ENCODE peak calls at places on chromosome 14, in eight cellular contexts. One of them, this sample, is unnamed.

GRCh38 chr14:34733245-34733644 is 18.9 kb upstream of the CFL2 start:
- DNase-seq in endothelial cell of umbilical vein: no peak
- DNase-seq in K562: no peak
- DNase-seq in stomach: no peak
- DNase-seq in heart left ventricle: no peak
- DNase-seq in HepG2: no peak
- DNase-seq in uterus: no peak
- DNase-seq in tibial nerve: no peak
- DNase-seq in this sample: no peak

GRCh38 chr14:77641534-77642341 is 25.3 kb upstream of the SPTLC2 start:
- DNase-seq in endothelial cell of umbilical vein: peak; percentile 82
- DNase-seq in K562: no peak
- DNase-seq in stomach: peak; percentile 82
- DNase-seq in heart left ventricle: peak; percentile 74
- DNase-seq in HepG2: no peak
- DNase-seq in uterus: peak; percentile 74
- DNase-seq in tibial nerve: peak; percentile 68
- DNase-seq in this sample: peak; percentile 86

GRCh38 chr14:69360438-69361108 is 37.5 kb downstream of the ERH start:
- DNase-seq in endothelial cell of umbilical vein: no peak
- DNase-seq in K562: no peak
- DNase-seq in stomach: no peak
- DNase-seq in heart left ventricle: no peak
- DNase-seq in HepG2: no peak
- DNase-seq in uterus: no peak
- DNase-seq in tibial nerve: no peak
- DNase-seq in this sample: no peak

GRCh38 chr14:87712386-87713113 is 280.4 kb downstream of the GALC start:
- DNase-seq in endothelial cell of umbilical vein: no peak
- DNase-seq in K562: no peak
- DNase-seq in stomach: no peak
- DNase-seq in heart left ventricle: no peak
- DNase-seq in HepG2: no peak
- DNase-seq in uterus: no peak
- DNase-seq in tibial nerve: no peak
- DNase-seq in this sample: no peak

GRCh38 chr14:76941544-76942287 is 86.8 kb downstream of the IRF2BPL start:
- DNase-seq in endothelial cell of umbilical vein: no peak
- DNase-seq in K562: no peak
- DNase-seq in stomach: no peak
- DNase-seq in heart left ventricle: no peak
- DNase-seq in HepG2: no peak
- DNase-seq in uterus: no peak
- DNase-seq in tibial nerve: no peak
- DNase-seq in this sample: no peak

GRCh38 chr14:57928732-57929131 is 62.8 kb upstream of the SLC35F4 start:
- DNase-seq in endothelial cell of umbilical vein: no peak
- DNase-seq in K562: no peak
- DNase-seq in stomach: no peak
- DNase-seq in heart left ventricle: no peak
- DNase-seq in HepG2: no peak
- DNase-seq in uterus: no peak
- DNase-seq in tibial nerve: no peak
- DNase-seq in this sample: no peak

GRCh38 chr14:105878125-105878524 is 351.7 kb downstream of the TMEM121 start:
- DNase-seq in endothelial cell of umbilical vein: no peak
- DNase-seq in K562: no peak
- DNase-seq in stomach: peak; percentile 8
- DNase-seq in heart left ventricle: peak; percentile 4
- DNase-seq in HepG2: no peak
- DNase-seq in uterus: no peak
- DNase-seq in tibial nerve: peak; percentile 8
- DNase-seq in this sample: peak; percentile 3

GRCh38 chr14:22563987-22564386 is 25.0 kb downstream of the DAD1 start:
- DNase-seq in endothelial cell of umbilical vein: no peak
- DNase-seq in K562: no peak
- DNase-seq in stomach: no peak
- DNase-seq in heart left ventricle: no peak
- DNase-seq in HepG2: no peak
- DNase-seq in uterus: no peak
- DNase-seq in tibial nerve: no peak
- DNase-seq in this sample: no peak

GRCh38 chr14:88592016-88592415 is 29.2 kb downstream of the ZC3H14 start:
- DNase-seq in endothelial cell of umbilical vein: peak; percentile 6
- DNase-seq in K562: no peak
- DNase-seq in stomach: no peak
- DNase-seq in heart left ventricle: no peak
- DNase-seq in HepG2: no peak
- DNase-seq in uterus: no peak
- DNase-seq in tibial nerve: no peak
- DNase-seq in this sample: no peak

GRCh38 chr14:50718949-50719348 is 50.8 kb upstream of the SAV1 start:
- DNase-seq in endothelial cell of umbilical vein: no peak
- DNase-seq in K562: no peak
- DNase-seq in stomach: no peak
- DNase-seq in heart left ventricle: no peak
- DNase-seq in HepG2: peak; percentile 4
- DNase-seq in uterus: no peak
- DNase-seq in tibial nerve: no peak
- DNase-seq in this sample: no peak
- TF ChIP-seq POLR2A in endothelial cell of umbilical vein: no peak
- TF ChIP-seq POLR2A in K562: no peak
- TF ChIP-seq POLR2A in stomach: no peak
- TF ChIP-seq POLR2A in heart left ventricle: no peak
- TF ChIP-seq POLR2A in HepG2: no peak
- TF ChIP-seq POLR2A in uterus: no peak
- TF ChIP-seq POLR2A in tibial nerve: no peak
- TF ChIP-seq POLR2A in this sample: no peak

GRCh38 chr14:81326451-81326850 is 73.7 kb downstream of the STON2 start:
- DNase-seq in endothelial cell of umbilical vein: no peak
- DNase-seq in K562: no peak
- DNase-seq in stomach: no peak
- DNase-seq in heart left ventricle: no peak
- DNase-seq in HepG2: no peak
- DNase-seq in uterus: no peak
- DNase-seq in tibial nerve: no peak
- DNase-seq in this sample: no peak
- H3K27ac ChIP-seq in endothelial cell of umbilical vein: no peak overlapping the region
- H3K27ac ChIP-seq in K562: no peak overlapping the region
- H3K27ac ChIP-seq in stomach: no peak overlapping the region
- H3K27ac ChIP-seq in heart left ventricle: no peak overlapping the region
- H3K27ac ChIP-seq in HepG2: no peak overlapping the region
- H3K27ac ChIP-seq in uterus: no peak overlapping the region
- H3K27ac ChIP-seq in tibial nerve: no peak overlapping the region
- H3K27ac ChIP-seq in this sample: no peak overlapping the region

GRCh38 chr14:73374218-73374617 is 84.1 kb downstream of the NUMB start:
- DNase-seq in endothelial cell of umbilical vein: no peak
- DNase-seq in K562: no peak
- DNase-seq in stomach: no peak
- DNase-seq in heart left ventricle: no peak
- DNase-seq in HepG2: no peak
- DNase-seq in uterus: no peak
- DNase-seq in tibial nerve: no peak
- DNase-seq in this sample: no peak
- TF ChIP-seq POLR2A in endothelial cell of umbilical vein: no peak
- TF ChIP-seq POLR2A in K562: no peak
- TF ChIP-seq POLR2A in stomach: no peak
- TF ChIP-seq POLR2A in heart left ventricle: no peak
- TF ChIP-seq POLR2A in HepG2: no peak
- TF ChIP-seq POLR2A in uterus: no peak
- TF ChIP-seq POLR2A in tibial nerve: no peak
- TF ChIP-seq POLR2A in this sample: no peak

DNA sequence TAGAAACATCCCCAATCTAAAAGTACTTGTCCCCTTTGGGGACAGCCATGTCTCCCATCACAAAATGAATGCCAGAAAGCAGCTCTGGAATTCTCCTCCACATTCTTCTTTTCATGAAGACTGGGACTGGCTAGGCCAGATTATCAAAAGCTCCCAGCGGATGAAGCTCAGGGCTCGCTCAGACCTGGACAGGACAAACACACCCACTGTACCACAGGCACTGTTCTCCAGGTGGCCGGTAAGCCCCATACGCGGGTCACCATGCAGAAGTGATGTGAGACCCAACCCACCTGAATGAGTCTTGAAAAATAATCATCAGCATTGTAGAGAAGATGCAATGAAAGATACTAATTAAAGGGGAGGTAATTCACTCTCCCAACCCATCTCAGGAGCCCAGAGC is 85.1 kb downstream of the GCH1 start:
- DNase-seq in endothelial cell of umbilical vein: no peak
- DNase-seq in K562: no peak
- DNase-seq in stomach: no peak
- DNase-seq in heart left ventricle: no peak
- DNase-seq in HepG2: no peak
- DNase-seq in uterus: no peak
- DNase-seq in tibial nerve: no peak
- DNase-seq in this sample: no peak
- H3K27ac ChIP-seq in endothelial cell of umbilical vein: no peak overlapping the region
- H3K27ac ChIP-seq in K562: no peak overlapping the region
- H3K27ac ChIP-seq in stomach: no peak overlapping the region
- H3K27ac ChIP-seq in heart left ventricle: no peak overlapping the region
- H3K27ac ChIP-seq in HepG2: no peak overlapping the region
- H3K27ac ChIP-seq in uterus: no peak overlapping the region
- H3K27ac ChIP-seq in tibial nerve: no peak overlapping the region
- H3K27ac ChIP-seq in this sample: no peak overlapping the region

GRCh38 chr14:55191881-55192616 is 664 bp upstream of the DLGAP5 start:
- DNase-seq in endothelial cell of umbilical vein: no peak
- DNase-seq in K562: no peak
- DNase-seq in stomach: no peak
- DNase-seq in heart left ventricle: no peak
- DNase-seq in HepG2: no peak
- DNase-seq in uterus: no peak
- DNase-seq in tibial nerve: no peak
- DNase-seq in this sample: no peak
- TF ChIP-seq POLR2A in endothelial cell of umbilical vein: no peak
- TF ChIP-seq POLR2A in K562: no peak
- TF ChIP-seq POLR2A in stomach: no peak
- TF ChIP-seq POLR2A in heart left ventricle: no peak
- TF ChIP-seq POLR2A in HepG2: no peak
- TF ChIP-seq POLR2A in uterus: no peak
- TF ChIP-seq POLR2A in tibial nerve: no peak
- TF ChIP-seq POLR2A in this sample: peak; percentile 28

DNA sequence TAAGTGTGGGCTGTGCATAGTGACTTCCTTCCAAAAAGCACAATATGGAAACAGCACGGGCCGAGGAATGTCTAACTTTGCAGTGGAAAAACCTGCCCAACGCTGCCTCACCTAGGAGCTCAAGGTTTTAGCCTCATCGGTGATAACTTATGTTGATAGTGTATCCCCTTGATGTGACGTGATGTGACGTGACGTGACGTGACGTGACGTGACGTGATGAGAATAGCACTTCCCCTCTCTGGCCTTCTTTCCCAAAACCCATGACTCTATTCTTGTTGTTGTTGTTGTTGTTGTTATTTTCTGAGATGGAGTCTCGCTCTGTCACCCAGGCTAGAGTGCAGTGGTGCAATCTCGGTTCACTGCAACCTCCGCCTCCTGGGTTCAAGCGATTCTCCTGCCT is 64.5 kb downstream of the KCNK13 start:
- DNase-seq in endothelial cell of umbilical vein: no peak
- DNase-seq in K562: no peak
- DNase-seq in stomach: no peak
- DNase-seq in heart left ventricle: no peak
- DNase-seq in HepG2: no peak
- DNase-seq in uterus: no peak
- DNase-seq in tibial nerve: no peak
- DNase-seq in this sample: no peak
- H3K27ac ChIP-seq in endothelial cell of umbilical vein: no peak overlapping the region
- H3K27ac ChIP-seq in K562: no peak overlapping the region
- H3K27ac ChIP-seq in stomach: no peak overlapping the region
- H3K27ac ChIP-seq in heart left ventricle: no peak overlapping the region
- H3K27ac ChIP-seq in HepG2: no peak overlapping the region
- H3K27ac ChIP-seq in uterus: no peak overlapping the region
- H3K27ac ChIP-seq in tibial nerve: no peak overlapping the region
- H3K27ac ChIP-seq in this sample: no peak overlapping the region

DNA sequence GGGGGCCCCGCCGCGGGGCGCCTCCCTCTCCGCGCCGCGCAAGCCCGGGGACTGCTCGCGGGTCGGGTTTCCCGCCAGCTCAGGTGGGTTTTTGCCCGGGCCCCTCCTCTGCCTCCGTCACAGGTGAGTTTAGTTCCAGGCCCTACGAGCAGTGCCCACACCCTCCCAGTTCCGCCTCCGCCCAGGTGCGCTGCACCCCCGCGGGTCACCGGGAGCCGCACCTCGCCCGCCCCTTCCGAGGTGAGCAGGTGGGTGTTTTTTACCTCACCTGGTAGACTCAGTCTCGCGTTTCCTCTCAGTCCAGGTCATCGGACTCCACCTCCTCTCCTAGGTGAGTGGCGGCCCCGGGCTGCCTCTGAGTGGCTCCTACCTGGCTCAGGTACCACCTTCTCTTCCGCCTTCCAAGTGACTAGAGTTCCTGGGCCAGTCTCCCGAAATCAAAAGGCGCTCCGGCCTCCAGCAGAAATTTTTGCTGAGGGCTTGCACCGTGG is at the start of gene TMEM30B:
- DNase-seq in endothelial cell of umbilical vein: no peak
- DNase-seq in K562: no peak
- DNase-seq in stomach: peak; percentile 94
- DNase-seq in heart left ventricle: no peak
- DNase-seq in HepG2: no peak
- DNase-seq in uterus: no peak
- DNase-seq in tibial nerve: no peak
- DNase-seq in this sample: no peak
- TF ChIP-seq POLR2A in endothelial cell of umbilical vein: no peak
- TF ChIP-seq POLR2A in K562: no peak
- TF ChIP-seq POLR2A in stomach: no peak
- TF ChIP-seq POLR2A in heart left ventricle: no peak
- TF ChIP-seq POLR2A in HepG2: no peak
- TF ChIP-seq POLR2A in uterus: no peak
- TF ChIP-seq POLR2A in tibial nerve: no peak
- TF ChIP-seq POLR2A in this sample: no peak

DNA sequence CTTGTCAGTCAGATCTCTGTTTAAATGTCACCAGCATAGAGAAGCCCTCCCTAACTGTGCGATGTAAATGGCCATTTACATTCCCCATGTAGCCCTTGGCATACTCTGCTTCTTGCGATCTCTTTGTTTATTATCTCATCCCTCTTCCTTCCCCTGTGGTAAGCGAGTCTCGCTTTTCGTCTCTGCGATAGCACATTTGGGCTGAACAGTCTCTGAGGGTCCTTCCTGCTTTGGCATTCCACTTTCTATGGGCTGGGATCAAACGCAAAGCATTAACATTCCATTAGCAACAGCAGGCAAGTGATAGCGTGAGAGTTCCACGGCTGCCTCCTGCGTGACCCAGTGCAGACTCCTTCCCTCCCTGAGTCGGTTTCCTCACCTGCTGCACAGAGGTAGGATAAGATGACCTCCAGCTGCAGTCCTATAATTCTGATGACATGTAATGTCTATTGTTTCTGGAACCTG is 61.4 kb upstream of the TUNAR start:
- DNase-seq in endothelial cell of umbilical vein: no peak
- DNase-seq in K562: no peak
- DNase-seq in stomach: no peak
- DNase-seq in heart left ventricle: no peak
- DNase-seq in HepG2: no peak
- DNase-seq in uterus: no peak
- DNase-seq in tibial nerve: no peak
- DNase-seq in this sample: no peak
- H3K27ac ChIP-seq in endothelial cell of umbilical vein: no peak overlapping the region
- H3K27ac ChIP-seq in K562: no peak overlapping the region
- H3K27ac ChIP-seq in stomach: no peak overlapping the region
- H3K27ac ChIP-seq in heart left ventricle: no peak overlapping the region
- H3K27ac ChIP-seq in HepG2: no peak overlapping the region
- H3K27ac ChIP-seq in uterus: no peak overlapping the region
- H3K27ac ChIP-seq in tibial nerve: no peak overlapping the region
- H3K27ac ChIP-seq in this sample: no peak overlapping the region